ENCODE peak calls at places on chromosomes 6 and 20, in four cellular contexts. One of them, this sample, is unnamed.

GRCh38 chr6:15066433-15067337 is 179.2 kb upstream of the JARID2 start:
- DNase-seq in amniotic stem cell: no peak
- DNase-seq in adrenal gland: peak; percentile 52
- DNase-seq in activated gamma-delta T cell treated with Interleukin-2 at 50 U/mL for 16 hours: no peak
- DNase-seq in this sample: no peak

GRCh38 chr6:39835856-39836442 is 43.8 kb downstream of the DAAM2 start:
- DNase-seq in amniotic stem cell: no peak
- DNase-seq in adrenal gland: no peak
- DNase-seq in activated gamma-delta T cell treated with Interleukin-2 at 50 U/mL for 16 hours: no peak
- DNase-seq in this sample: no peak

GRCh38 chr6:158647501-158647900 is 2.4 kb upstream of the SYTL3 start:
- DNase-seq in amniotic stem cell: no peak
- DNase-seq in adrenal gland: no peak
- DNase-seq in activated gamma-delta T cell treated with Interleukin-2 at 50 U/mL for 16 hours: no peak
- DNase-seq in this sample: no peak

GRCh38 chr6:28864321-28864923 is 59.4 kb downstream of the TRIM27 start:
- DNase-seq in amniotic stem cell: no peak
- DNase-seq in adrenal gland: no peak
- DNase-seq in activated gamma-delta T cell treated with Interleukin-2 at 50 U/mL for 16 hours: no peak
- DNase-seq in this sample: no peak

GRCh38 chr6:48736486-48737206 is 625.6 kb upstream of the PTCHD4 start:
- DNase-seq in amniotic stem cell: peak; percentile 83
- DNase-seq in adrenal gland: no peak
- DNase-seq in activated gamma-delta T cell treated with Interleukin-2 at 50 U/mL for 16 hours: no peak
- DNase-seq in this sample: no peak

GRCh38 chr6:73081955-73082354 is 143.3 kb downstream of the KHDC1L start:
- DNase-seq in amniotic stem cell: no peak
- DNase-seq in adrenal gland: no peak
- DNase-seq in activated gamma-delta T cell treated with Interleukin-2 at 50 U/mL for 16 hours: no peak
- DNase-seq in this sample: no peak

GRCh38 chr20:33169176-33169794 is 1.3 kb downstream of the BPIFA2 start:
- DNase-seq in amniotic stem cell: no peak
- DNase-seq in adrenal gland: no peak
- DNase-seq in activated gamma-delta T cell treated with Interleukin-2 at 50 U/mL for 16 hours: no peak
- DNase-seq in this sample: no peak

GRCh38 chr6:52000064-52000463 is 87.3 kb downstream of the PKHD1 start:
- DNase-seq in amniotic stem cell: no peak
- DNase-seq in adrenal gland: no peak
- DNase-seq in activated gamma-delta T cell treated with Interleukin-2 at 50 U/mL for 16 hours: no peak
- DNase-seq in this sample: no peak

GRCh38 chr20:845967-846893 is 12.7 kb downstream of the FAM110A start:
- DNase-seq in amniotic stem cell: no peak
- DNase-seq in adrenal gland: no peak
- DNase-seq in activated gamma-delta T cell treated with Interleukin-2 at 50 U/mL for 16 hours: no peak
- DNase-seq in this sample: peak; percentile 12

GRCh38 chr20:53827996-53828672 is 234.5 kb upstream of the ZNF217 start:
- DNase-seq in amniotic stem cell: peak; percentile 59
- DNase-seq in adrenal gland: no peak
- DNase-seq in activated gamma-delta T cell treated with Interleukin-2 at 50 U/mL for 16 hours: no peak
- DNase-seq in this sample: no peak

GRCh38 chr6:95266537-95267258 is 310.6 kb upstream of the MANEA start:
- DNase-seq in amniotic stem cell: no peak
- DNase-seq in adrenal gland: no peak
- DNase-seq in activated gamma-delta T cell treated with Interleukin-2 at 50 U/mL for 16 hours: no peak
- DNase-seq in this sample: no peak

This sample was measured in effector memory CD8-positive, alpha-beta T cell.